ENCODE peak calls at places on chromosomes 2 and 18, in six cellular contexts. R, X, C, W, Z and I are unnamed samples.

GRCh38 chr2:148667114-148667513 is 22.6 kb downstream of the EPC2 start:
- DNase-seq in Z (no peak), C (no peak), X (no peak), R (no peak), W (no peak), I (no peak)

GRCh38 chr18:11733031-11733430 is 44.0 kb downstream of the GNAL start:
- DNase-seq in W (peak), X (peak), Z (peak), R (peak), C (peak), I (peak)

GRCh38 chr18:50162486-50163304 is 32.3 kb downstream of the MYO5B start:
- DNase-seq in X (no peak), Z (no peak), C (no peak), R (no peak), W (no peak), I (no peak)

GRCh38 chr2:65027611-65028244 is 28.5 kb upstream of the CEP68 start:
- DNase-seq in W (no peak), X (no peak), Z (no peak), R (no peak), C (no peak), I (peak)

GRCh38 chr2:239376351-239376750 is 24.5 kb downstream of the HDAC4 start:
- DNase-seq in C (no peak), X (no peak), W (peak), R (no peak), Z (no peak), I (no peak)

GRCh38 chr2:18959952-18960717 is 370.8 kb upstream of the NT5C1B start:
- DNase-seq in Z (no peak), W (no peak), R (no peak), C (no peak), X (no peak), I (peak)

GRCh38 chr2:158359846-158360245 is 96.7 kb downstream of the CCDC148 start:
- DNase-seq in C (no peak), Z (no peak), W (no peak), R (peak), X (no peak), I (peak)

GRCh38 chr2:47070920-47071824 is 83.9 kb downstream of the STPG4 start:
- DNase-seq in Z (peak), W (peak), X (peak), R (peak), C (peak), I (peak)

GRCh38 chr2:32061973-32062861 is 1.1 kb upstream of the SPAST start:
- DNase-seq in Z (no peak), X (peak), C (peak), W (no peak), R (peak), I (peak)

GRCh38 chr2:26612522-26613240 is 28.5 kb downstream of the CIB4 start:
- DNase-seq in C (peak), X (no peak), R (peak), W (no peak), Z (no peak), I (peak)

GRCh38 chr18:63409301-63409700 is 13.0 kb downstream of the VPS4B start:
- DNase-seq in R (no peak), X (no peak), W (no peak), C (no peak), Z (peak), I (peak)

GRCh38 chr18:37138456-37138855 is 309.5 kb downstream of the KIAA1328 start:
- DNase-seq in W (no peak), C (no peak), R (no peak), X (no peak), Z (no peak), I (no peak)

GRCh38 chr2:182481676-182482075 is 54.8 kb upstream of the PDE1A start:
- DNase-seq in Z (no peak), R (no peak), X (no peak), W (no peak), C (no peak), I (no peak)

GRCh38 chr2:120443946-120444345 is 98.0 kb downstream of the INHBB start:
- DNase-seq in X (no peak), Z (no peak), C (no peak), W (no peak), R (no peak), I (no peak)

GRCh38 chr18:21911551-21911950 is 171.0 kb downstream of the MIB1 start:
- DNase-seq in R (no peak), Z (no peak), W (no peak), C (no peak), X (no peak), I (no peak)

GRCh38 chr2:51027968-51028367 is 4.0 kb downstream of the NRXN1 start:
- DNase-seq in X (no peak), Z (no peak), C (no peak), W (peak), R (no peak), I (no peak)

GRCh38 chr18:13420969-13421686 is 202.6 kb downstream of the LDLRAD4 start:
- DNase-seq in R (no peak), X (no peak), Z (no peak), W (no peak), C (no peak), I (no peak)

GRCh38 chr2:44342854-44343253 is 18.4 kb downstream of the PREPL start:
- DNase-seq in R (no peak), X (no peak), W (no peak), Z (no peak), C (no peak), I (peak)

GRCh38 chr2:159090514-159091201 is 122.2 kb downstream of the TANC1 start:
- DNase-seq in X (no peak), R (no peak), W (no peak), C (no peak), Z (no peak), I (peak)

GRCh38 chr2:27849558-27849957 is 40.6 kb downstream of the RBKS start:
- DNase-seq in Z (no peak), R (no peak), C (no peak), X (no peak), W (no peak), I (no peak)

GRCh38 chr2:113174369-113174735 is 581 bp downstream of the PSD4 start:
- DNase-seq in Z (no peak), R (no peak), X (no peak), W (no peak), C (no peak), I (no peak)

GRCh38 chr18:47969851-47970250 is 39.4 kb upstream of the SMAD2 start:
- DNase-seq in Z (no peak), X (no peak), C (no peak), W (no peak), R (no peak), I (no peak)

GRCh38 chr18:47970664-47971523 is 40.4 kb upstream of the SMAD2 start:
- DNase-seq in R (no peak), C (peak), W (no peak), X (no peak), Z (no peak), I (no peak)

GRCh38 chr18:47964086-47964485 is 33.6 kb upstream of the SMAD2 start:
- DNase-seq in W (no peak), R (no peak), Z (no peak), X (no peak), C (no peak), I (no peak)

GRCh38 chr18:47968721-47969120 is 38.3 kb upstream of the SMAD2 start:
- DNase-seq in Z (no peak), X (no peak), R (no peak), W (no peak), C (no peak), I (no peak)

GRCh38 chr18:47968006-47968676 is 37.7 kb upstream of the SMAD2 start:
- DNase-seq in C (no peak), R (no peak), W (no peak), Z (no peak), X (no peak), I (peak)
- H3K4me3 ChIP-seq in C (no peak), R (no peak), W (no peak), Z (no peak), X (no peak), I (no peak)

DNA sequence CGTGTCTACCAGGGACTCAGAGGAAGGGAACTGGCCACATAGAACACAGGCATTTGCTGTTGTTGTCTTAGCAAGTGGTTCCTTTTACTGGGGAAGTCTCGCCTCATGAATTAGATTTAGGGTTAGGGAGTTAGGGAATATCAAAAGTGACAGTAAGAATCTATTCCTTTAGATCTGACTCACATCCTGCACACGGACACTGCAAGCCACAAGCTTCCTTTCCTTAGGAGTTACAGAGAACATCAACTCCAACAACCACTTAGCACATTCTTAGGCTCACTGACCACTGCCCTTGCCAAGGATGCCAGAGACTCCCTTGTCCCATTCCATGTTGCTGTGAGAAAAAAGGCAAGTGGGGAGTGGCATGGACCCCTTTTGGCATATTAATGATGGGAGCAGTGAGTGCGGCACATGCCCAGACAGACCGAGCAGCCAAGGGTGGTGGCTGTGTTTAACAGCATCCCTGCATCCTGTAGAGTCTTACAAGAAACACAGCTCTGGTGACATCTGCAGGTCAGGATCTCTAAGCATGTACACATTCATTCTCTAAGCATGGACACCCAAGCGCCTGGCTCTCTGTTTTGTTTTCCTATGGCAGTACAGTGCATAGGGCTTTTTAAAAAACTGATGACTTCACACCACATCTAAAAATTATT is 745.6 kb upstream of the RAB6C start:
- DNase-seq in W (no peak), R (no peak), C (no peak), X (no peak), Z (no peak), I (peak)
- TF ChIP-seq CTCF in W (no peak), R (no peak), C (no peak), X (no peak), Z (no peak), I (peak)

GRCh38 chr2:96665083-96665569 is 22.6 kb downstream of the FER1L5 start:
- DNase-seq in W (no peak), C (no peak), X (peak), Z (peak), R (no peak), I (peak)
- H3K4me3 ChIP-seq in W (no peak), C (no peak), X (no peak), Z (no peak), R (no peak), I (no peak)

GRCh38 chr18:79986726-79987125 is 1.6 kb downstream of the TXNL4A start:
- DNase-seq in R (no peak), C (no peak), X (no peak), Z (no peak), W (no peak), I (no peak)

GRCh38 chr18:79985172-79985571 is 3.2 kb downstream of the TXNL4A start:
- DNase-seq in X (no peak), R (no peak), Z (no peak), W (no peak), C (no peak), I (no peak)

GRCh38 chr18:79987566-79987965 is 797 bp downstream of the TXNL4A start:
- DNase-seq in R (no peak), C (no peak), W (no peak), Z (no peak), X (no peak), I (peak)

GRCh38 chr18:79988925-79989361 is 580 bp upstream of the TXNL4A start:
- DNase-seq in R (no peak), X (no peak), Z (no peak), C (peak), W (no peak), I (peak)

GRCh38 chr18:79988079-79988924 is at the start of gene TXNL4A:
- DNase-seq in R (peak), W (peak), Z (peak), C (peak), X (peak), I (peak)
- TF ChIP-seq CTCF in R (no peak), W (peak), Z (no peak), C (peak), X (peak), I (peak)

GRCh38 chr2:11541693-11542274 is 7.9 kb downstream of the GREB1 start:
- DNase-seq in C (no peak), X (no peak), Z (no peak), W (no peak), R (no peak), I (no peak)

GRCh38 chr2:11539317-11540147 is 5.7 kb downstream of the GREB1 start:
- DNase-seq in W (peak), C (peak), R (no peak), X (no peak), Z (no peak), I (no peak)

GRCh38 chr2:11542275-11542819 is 8.5 kb downstream of the GREB1 start:
- DNase-seq in C (no peak), W (no peak), R (no peak), X (no peak), Z (no peak), I (no peak)

GRCh38 chr2:11540148-11540995 is 6.5 kb downstream of the GREB1 start:
- DNase-seq in R (no peak), X (no peak), C (no peak), Z (no peak), W (no peak), I (no peak)

DNA sequence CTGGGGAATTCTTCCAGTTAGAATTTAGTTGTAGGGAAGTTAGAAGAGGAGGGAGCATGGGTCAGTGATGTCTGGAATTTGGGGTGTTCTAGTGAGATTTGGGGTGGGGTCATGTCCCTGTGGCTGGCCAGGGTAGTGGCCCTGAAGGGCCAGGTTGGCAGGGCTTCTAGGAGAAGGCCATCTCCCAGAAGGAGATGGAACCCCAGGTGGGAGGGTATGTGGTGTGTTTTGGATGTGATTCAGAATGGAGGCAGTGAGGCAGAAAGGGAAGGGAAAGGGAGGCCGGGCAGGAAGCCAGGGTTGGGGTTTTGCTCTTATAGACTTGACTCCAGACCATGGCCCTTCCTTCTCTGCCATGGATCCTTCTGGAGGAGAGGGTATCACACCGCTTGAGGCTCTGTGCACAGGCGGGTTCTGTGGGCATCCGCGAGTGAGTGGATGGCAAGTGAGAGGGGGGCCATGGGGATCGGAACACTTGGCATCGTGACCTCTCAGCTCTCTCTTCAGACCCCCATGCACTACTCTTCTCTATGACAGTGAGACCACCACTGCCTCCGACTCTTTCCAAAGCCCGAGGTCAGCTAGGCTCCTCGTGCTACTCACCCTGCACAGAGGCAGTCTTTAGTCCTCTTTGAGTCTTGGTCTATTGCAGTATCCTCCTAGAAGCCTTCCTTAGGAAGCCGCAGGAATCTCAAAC is 7.3 kb downstream of the GREB1 start:
- DNase-seq in W (no peak), Z (no peak), R (no peak), C (no peak), X (no peak), I (no peak)
- H3K4me3 ChIP-seq in W (no peak), Z (no peak), R (no peak), C (no peak), X (no peak), I (no peak)

DNA sequence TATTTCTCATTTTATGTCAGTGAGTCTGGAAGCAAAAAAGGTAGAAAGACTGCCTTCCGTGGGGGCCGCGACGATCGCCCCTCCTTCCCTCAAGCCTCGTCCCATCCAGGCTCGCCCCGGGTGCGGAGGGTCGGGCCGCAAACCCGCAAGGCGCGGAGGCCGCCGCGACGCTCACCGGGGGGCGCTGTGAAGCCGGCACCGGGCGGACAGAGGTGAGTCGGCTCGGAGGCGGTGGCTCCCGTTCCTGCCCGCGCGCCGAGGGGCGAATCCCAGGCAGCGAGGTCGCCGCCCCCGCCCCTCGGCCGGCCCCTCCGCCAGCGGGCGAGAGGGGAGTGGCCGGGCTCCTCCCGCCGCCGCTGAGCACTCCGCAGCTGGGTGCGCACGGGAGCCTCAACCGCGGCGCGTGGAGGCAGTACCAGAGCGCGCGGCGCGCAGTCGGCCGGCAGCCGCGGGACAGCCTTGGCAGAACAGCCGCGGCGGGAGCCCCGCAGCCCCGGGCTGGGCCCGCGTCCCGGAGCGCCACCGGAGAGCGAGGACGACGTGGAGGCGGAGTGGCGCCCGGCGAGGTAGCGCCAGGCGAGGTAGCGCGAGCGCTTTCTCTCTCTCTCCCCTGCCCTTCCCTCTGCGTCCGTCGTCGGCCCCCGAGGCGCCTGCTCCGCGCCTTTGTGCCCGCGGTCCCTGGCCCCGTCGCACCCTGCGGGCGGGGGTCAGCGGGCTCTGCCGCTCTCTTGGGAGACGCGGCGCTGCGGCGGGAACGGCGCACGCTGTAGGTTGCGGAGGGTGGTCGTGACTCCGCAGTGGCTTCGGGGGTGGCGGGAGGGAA is at the start of gene MYO1B:
- DNase-seq in Z (no peak), C (peak), R (peak), W (peak), X (peak), I (peak)
- TF ChIP-seq CTCF in Z (peak), C (peak), R (peak), W (peak), X (peak), I (peak)

GRCh38 chr2:226796012-226796839 is 3.4 kb downstream of the IRS1 start:
- DNase-seq in Z (no peak), R (no peak), W (peak), C (no peak), X (no peak), I (no peak)
- H3K4me3 ChIP-seq in Z (peak), R (peak), W (peak), C (peak), X (no peak), I (peak)

DNA sequence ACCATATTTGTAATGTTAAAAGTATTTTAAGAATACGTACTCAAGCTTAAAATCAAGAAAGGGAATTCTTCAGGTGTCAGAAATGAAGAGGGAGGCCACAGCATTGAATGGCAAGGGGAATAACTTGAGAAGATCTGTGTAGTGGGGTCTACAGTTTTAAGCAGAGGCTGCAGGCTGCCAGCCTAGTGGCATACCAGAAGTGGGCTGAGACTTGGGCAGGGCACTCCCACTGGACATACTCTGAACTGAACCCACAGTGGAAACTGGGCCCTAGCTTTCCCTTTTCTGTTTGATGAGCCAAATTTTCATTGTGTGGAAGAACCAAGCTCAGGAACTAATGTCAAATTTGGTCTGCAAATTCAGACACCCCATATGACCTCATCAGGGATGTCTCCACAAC is 238.8 kb downstream of the PTPRM start:
- DNase-seq in C (no peak), Z (no peak), W (no peak), R (no peak), X (no peak), I (no peak)
- TF ChIP-seq CTCF in C (no peak), Z (no peak), W (no peak), R (no peak), X (no peak), I (no peak)

GRCh38 chr2:237674731-237675276 is 47.4 kb downstream of the LRRFIP1 start:
- DNase-seq in X (peak), R (peak), Z (peak), C (peak), W (peak), I (peak)

GRCh38 chr2:237671466-237672173 is 44.2 kb downstream of the LRRFIP1 start:
- DNase-seq in C (no peak), W (no peak), Z (no peak), R (no peak), X (no peak), I (no peak)

GRCh38 chr2:237670641-237671040 is 43.3 kb downstream of the LRRFIP1 start:
- DNase-seq in W (no peak), C (no peak), X (no peak), Z (no peak), R (no peak), I (peak)

GRCh38 chr2:237673130-237673921 is 45.9 kb downstream of the LRRFIP1 start:
- DNase-seq in W (peak), R (peak), Z (no peak), X (peak), C (peak), I (peak)

DNA sequence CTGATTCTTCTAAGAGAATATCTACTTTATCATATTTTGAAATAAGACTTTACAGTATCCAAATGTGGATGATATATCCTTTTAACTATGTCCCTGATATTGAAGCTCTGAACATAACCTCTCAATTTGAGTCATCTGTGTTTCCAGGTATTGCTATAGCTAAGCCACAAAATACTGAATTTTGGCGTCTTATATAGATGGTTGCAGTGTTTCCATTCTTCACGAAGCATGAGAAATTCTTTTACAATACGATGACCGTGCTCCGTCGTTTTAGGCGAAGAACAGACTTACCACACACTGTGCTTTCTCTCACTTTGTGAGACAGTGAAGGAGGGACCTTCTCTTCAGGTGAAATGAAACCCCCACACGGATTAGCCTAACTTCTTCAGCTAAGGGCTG is 45.3 kb downstream of the LRRFIP1 start:
- DNase-seq in Z (no peak), C (no peak), W (no peak), R (no peak), X (no peak), I (no peak)
- H3K4me3 ChIP-seq in Z (no peak), C (peak), W (no peak), R (no peak), X (no peak), I (no peak)